ENCODE peak calls at places on chromosomes 2 and 18, in five cellular contexts. One of them, this sample, is unnamed.

GRCh38 chr2:38736035-38736320 is 15.2 kb downstream of the SRSF7 start:
- DNase-seq in IMR-90: no peak
- DNase-seq in K562: no peak
- DNase-seq in SK-N-SH: no peak
- DNase-seq in hepatocyte: no peak
- DNase-seq in this sample: no peak

GRCh38 chr18:61876899-61877298 is 15.9 kb downstream of the RNF152 start:
- DNase-seq in K562: no peak
- DNase-seq in SK-N-SH: no peak
- DNase-seq in hepatocyte: no peak
- DNase-seq in IMR-90: no peak
- DNase-seq in this sample: no peak

GRCh38 chr2:9378433-9379371 is 44.6 kb downstream of the ITGB1BP1 start:
- DNase-seq in hepatocyte: peak; percentile 53
- DNase-seq in IMR-90: peak; percentile 90
- DNase-seq in SK-N-SH: no peak
- DNase-seq in K562: no peak
- DNase-seq in this sample: peak; percentile 94

GRCh38 chr2:219661197-219661954 is 33.9 kb downstream of the SLC4A3 start:
- DNase-seq in IMR-90: peak; percentile 45
- DNase-seq in K562: no peak
- DNase-seq in SK-N-SH: no peak
- DNase-seq in hepatocyte: peak; percentile 37
- DNase-seq in this sample: no peak

GRCh38 chr2:68362069-68362468 is 3.0 kb upstream of the PLEK start:
- DNase-seq in SK-N-SH: peak; percentile 68
- DNase-seq in IMR-90: peak; percentile 50
- DNase-seq in hepatocyte: peak; percentile 78
- DNase-seq in K562: peak; percentile 88
- DNase-seq in this sample: peak; percentile 75

GRCh38 chr18:28138816-28139215 is 38.1 kb downstream of the CDH2 start:
- DNase-seq in hepatocyte: no peak
- DNase-seq in SK-N-SH: no peak
- DNase-seq in IMR-90: no peak
- DNase-seq in K562: no peak
- DNase-seq in this sample: no peak

GRCh38 chr18:58221060-58221725 is 177.2 kb downstream of the NEDD4L start:
- DNase-seq in hepatocyte: peak; percentile 90
- DNase-seq in K562: peak; percentile 84
- DNase-seq in IMR-90: peak; percentile 53
- DNase-seq in SK-N-SH: no peak
- DNase-seq in this sample: peak; percentile 79

GRCh38 chr18:37637451-37637850 is 71.9 kb upstream of the CELF4 start:
- DNase-seq in IMR-90: no peak
- DNase-seq in SK-N-SH: no peak
- DNase-seq in hepatocyte: no peak
- DNase-seq in K562: no peak
- DNase-seq in this sample: no peak

GRCh38 chr2:121634354-121635307 is 14.6 kb downstream of the CLASP1 start:
- DNase-seq in K562: no peak
- DNase-seq in SK-N-SH: no peak
- DNase-seq in IMR-90: peak; percentile 66
- DNase-seq in hepatocyte: no peak
- DNase-seq in this sample: no peak

GRCh38 chr2:144515694-144516416 is 4.1 kb downstream of the ZEB2 start:
- DNase-seq in SK-N-SH: peak; percentile 76
- DNase-seq in IMR-90: no peak
- DNase-seq in K562: peak; percentile 36
- DNase-seq in hepatocyte: peak; percentile 43
- DNase-seq in this sample: peak; percentile 89

GRCh38 chr2:95039978-95040377 is 14.5 kb downstream of the MAL start:
- DNase-seq in hepatocyte: no peak
- DNase-seq in SK-N-SH: no peak
- DNase-seq in IMR-90: no peak
- DNase-seq in K562: no peak
- DNase-seq in this sample: no peak

GRCh38 chr2:166060191-166060590 is 67.6 kb downstream of the SCN1A start:
- DNase-seq in SK-N-SH: no peak
- DNase-seq in K562: no peak
- DNase-seq in IMR-90: peak; percentile 22
- DNase-seq in hepatocyte: no peak
- DNase-seq in this sample: no peak

GRCh38 chr2:202265467-202266277 is at the start of gene NOP58:
- DNase-seq in IMR-90: peak; percentile 96
- DNase-seq in SK-N-SH: peak; percentile 86
- DNase-seq in hepatocyte: peak; percentile 97
- DNase-seq in K562: peak; percentile 65
- DNase-seq in this sample: peak; percentile 93

GRCh38 chr2:147800316-147800715 is 44.5 kb upstream of the ACVR2A start:
- DNase-seq in SK-N-SH: no peak
- DNase-seq in IMR-90: no peak
- DNase-seq in hepatocyte: no peak
- DNase-seq in K562: no peak
- DNase-seq in this sample: no peak

GRCh38 chr2:32291746-32292145 is 14.0 kb downstream of the YIPF4 start:
- DNase-seq in K562: no peak
- DNase-seq in IMR-90: no peak
- DNase-seq in hepatocyte: no peak
- DNase-seq in SK-N-SH: no peak
- DNase-seq in this sample: no peak

GRCh38 chr2:23940976-23941605 is 828 bp downstream of the UBXN2A start:
- DNase-seq in K562: no peak
- DNase-seq in IMR-90: peak; percentile 45
- DNase-seq in hepatocyte: no peak
- DNase-seq in SK-N-SH: peak; percentile 44
- DNase-seq in this sample: peak; percentile 57

GRCh38 chr2:113896791-113897190 is 6.9 kb downstream of the ACTR3 start:
- DNase-seq in K562: no peak
- DNase-seq in IMR-90: peak; percentile 19
- DNase-seq in SK-N-SH: no peak
- DNase-seq in hepatocyte: no peak
- DNase-seq in this sample: no peak

GRCh38 chr2:102753563-102754159 is 8.2 kb upstream of the TMEM182 start:
- DNase-seq in IMR-90: peak; percentile 53
- DNase-seq in hepatocyte: peak; percentile 71
- DNase-seq in SK-N-SH: peak; percentile 18
- DNase-seq in K562: peak; percentile 38
- DNase-seq in this sample: no peak

GRCh38 chr2:137925599-137925998 is 38.7 kb upstream of the HNMT start:
- DNase-seq in hepatocyte: no peak
- DNase-seq in IMR-90: peak; percentile 50
- DNase-seq in SK-N-SH: no peak
- DNase-seq in K562: no peak
- DNase-seq in this sample: no peak

GRCh38 chr2:151716721-151717120 is 17.6 kb downstream of the NEB start:
- DNase-seq in SK-N-SH: no peak
- DNase-seq in hepatocyte: no peak
- DNase-seq in IMR-90: no peak
- DNase-seq in K562: no peak
- DNase-seq in this sample: no peak

GRCh38 chr2:191299009-191299408 is 53.8 kb downstream of the MYO1B start:
- DNase-seq in SK-N-SH: no peak
- DNase-seq in IMR-90: peak; percentile 34
- DNase-seq in hepatocyte: no peak
- DNase-seq in K562: no peak
- DNase-seq in this sample: no peak

GRCh38 chr2:194304191-194304590 is 1352.8 kb upstream of the SLC39A10 start:
- DNase-seq in IMR-90: no peak
- DNase-seq in K562: no peak
- DNase-seq in SK-N-SH: no peak
- DNase-seq in hepatocyte: no peak
- DNase-seq in this sample: no peak

GRCh38 chr2:12110074-12110473 is 363.6 kb downstream of the LPIN1 start:
- DNase-seq in K562: no peak
- DNase-seq in IMR-90: peak; percentile 45
- DNase-seq in SK-N-SH: no peak
- DNase-seq in hepatocyte: no peak
- DNase-seq in this sample: no peak

GRCh38 chr2:83953661-83954060 is 505.4 kb downstream of the SUCLG1 start:
- DNase-seq in K562: no peak
- DNase-seq in IMR-90: no peak
- DNase-seq in hepatocyte: no peak
- DNase-seq in SK-N-SH: no peak
- DNase-seq in this sample: no peak

GRCh38 chr2:221124542-221125235 is 447.4 kb downstream of the EPHA4 start:
- DNase-seq in SK-N-SH: no peak
- DNase-seq in K562: no peak
- DNase-seq in IMR-90: no peak
- DNase-seq in hepatocyte: no peak
- DNase-seq in this sample: no peak

GRCh38 chr2:30978044-30978443 is 160.2 kb downstream of the GALNT14 start:
- DNase-seq in SK-N-SH: no peak
- DNase-seq in hepatocyte: no peak
- DNase-seq in K562: no peak
- DNase-seq in IMR-90: no peak
- DNase-seq in this sample: no peak

GRCh38 chr2:59627599-59627998 is 925.9 kb downstream of the BCL11A start:
- DNase-seq in K562: no peak
- DNase-seq in SK-N-SH: no peak
- DNase-seq in hepatocyte: no peak
- DNase-seq in IMR-90: no peak
- DNase-seq in this sample: no peak

GRCh38 chr2:101559576-101559975 is 84.7 kb upstream of the RFX8 start:
- DNase-seq in IMR-90: peak; percentile 28
- DNase-seq in K562: no peak
- DNase-seq in hepatocyte: no peak
- DNase-seq in SK-N-SH: no peak
- DNase-seq in this sample: no peak

GRCh38 chr2:133421516-133422324 is 146.5 kb downstream of the NCKAP5 start:
- DNase-seq in hepatocyte: peak; percentile 66
- DNase-seq in SK-N-SH: peak; percentile 8
- DNase-seq in IMR-90: peak; percentile 66
- DNase-seq in K562: no peak
- DNase-seq in this sample: no peak

GRCh38 chr2:240996161-240996833 is 2.1 kb upstream of the SNED1 start:
- DNase-seq in IMR-90: no peak
- DNase-seq in SK-N-SH: no peak
- DNase-seq in hepatocyte: no peak
- DNase-seq in K562: no peak
- DNase-seq in this sample: peak; percentile 79

GRCh38 chr18:56815926-56816325 is 164.8 kb downstream of the WDR7 start:
- DNase-seq in IMR-90: no peak
- DNase-seq in K562: no peak
- DNase-seq in SK-N-SH: no peak
- DNase-seq in hepatocyte: no peak
- DNase-seq in this sample: no peak

GRCh38 chr2:33240178-33240577 is 236.3 kb upstream of the RASGRP3 start:
- DNase-seq in K562: no peak
- DNase-seq in IMR-90: peak; percentile 92
- DNase-seq in hepatocyte: peak; percentile 51
- DNase-seq in SK-N-SH: no peak
- DNase-seq in this sample: no peak

GRCh38 chr2:140136366-140136765 is 1356.2 kb upstream of the NXPH2 start:
- DNase-seq in K562: no peak
- DNase-seq in SK-N-SH: no peak
- DNase-seq in IMR-90: no peak
- DNase-seq in hepatocyte: no peak
- DNase-seq in this sample: no peak
- H3K4me2 ChIP-seq in K562: no peak overlapping the region
- H3K4me2 ChIP-seq in SK-N-SH: no peak overlapping the region
- H3K4me2 ChIP-seq in IMR-90: no peak overlapping the region
- H3K4me2 ChIP-seq in hepatocyte: no peak overlapping the region
- H3K4me2 ChIP-seq in this sample: no peak overlapping the region

GRCh38 chr2:71238089-71238488 is 11.2 kb upstream of the PAIP2B start:
- DNase-seq in SK-N-SH: no peak
- DNase-seq in IMR-90: no peak
- DNase-seq in hepatocyte: no peak
- DNase-seq in K562: no peak
- DNase-seq in this sample: no peak
- TF ChIP-seq CTCF in SK-N-SH: no peak
- TF ChIP-seq CTCF in IMR-90: no peak
- TF ChIP-seq CTCF in hepatocyte: no peak
- TF ChIP-seq CTCF in K562: no peak
- TF ChIP-seq CTCF in this sample: no peak

GRCh38 chr2:64326578-64327050 is 127.3 kb upstream of the LGALSL start:
- DNase-seq in IMR-90: no peak
- DNase-seq in hepatocyte: no peak
- DNase-seq in K562: no peak
- DNase-seq in SK-N-SH: no peak
- DNase-seq in this sample: no peak
- H3K4me1 ChIP-seq in IMR-90: peaks cover 6% of the 10 kb centered on the region
- H3K4me1 ChIP-seq in hepatocyte: peaks cover 1% of the 10 kb centered on the region
- H3K4me1 ChIP-seq in K562: no peaks in the 10 kb centered on the region
- H3K4me1 ChIP-seq in SK-N-SH: no peaks in the 10 kb centered on the region
- H3K4me1 ChIP-seq in this sample: peaks cover 13% of the 10 kb centered on the region

GRCh38 chr2:74884866-74885265 is 50.9 kb downstream of the HK2 start:
- DNase-seq in hepatocyte: no peak
- DNase-seq in IMR-90: no peak
- DNase-seq in SK-N-SH: no peak
- DNase-seq in K562: no peak
- DNase-seq in this sample: no peak
- H3K4me2 ChIP-seq in hepatocyte: no peak overlapping the region
- H3K4me2 ChIP-seq in IMR-90: no peak overlapping the region
- H3K4me2 ChIP-seq in SK-N-SH: no peak overlapping the region
- H3K4me2 ChIP-seq in K562: no peak overlapping the region
- H3K4me2 ChIP-seq in this sample: no peak overlapping the region

GRCh38 chr2:112585400-112585799 is 991 bp downstream of the CHCHD5 start:
- DNase-seq in SK-N-SH: no peak
- DNase-seq in K562: no peak
- DNase-seq in hepatocyte: no peak
- DNase-seq in IMR-90: no peak
- DNase-seq in this sample: no peak

GRCh38 chr2:112584134-112584890 is at the start of gene CHCHD5:
- DNase-seq in K562: peak; percentile 86
- DNase-seq in IMR-90: peak; percentile 94
- DNase-seq in hepatocyte: peak; percentile 97
- DNase-seq in SK-N-SH: peak; percentile 87
- DNase-seq in this sample: peak; percentile 94

GRCh38 chr2:112584891-112585250 is 462 bp downstream of the CHCHD5 start:
- DNase-seq in hepatocyte: no peak
- DNase-seq in SK-N-SH: no peak
- DNase-seq in IMR-90: no peak
- DNase-seq in K562: no peak
- DNase-seq in this sample: no peak

GRCh38 chr2:112582314-112582746 is 2.1 kb upstream of the CHCHD5 start:
- DNase-seq in SK-N-SH: peak; percentile 34
- DNase-seq in IMR-90: peak; percentile 68
- DNase-seq in hepatocyte: peak; percentile 75
- DNase-seq in K562: peak; percentile 29
- DNase-seq in this sample: no peak

DNA sequence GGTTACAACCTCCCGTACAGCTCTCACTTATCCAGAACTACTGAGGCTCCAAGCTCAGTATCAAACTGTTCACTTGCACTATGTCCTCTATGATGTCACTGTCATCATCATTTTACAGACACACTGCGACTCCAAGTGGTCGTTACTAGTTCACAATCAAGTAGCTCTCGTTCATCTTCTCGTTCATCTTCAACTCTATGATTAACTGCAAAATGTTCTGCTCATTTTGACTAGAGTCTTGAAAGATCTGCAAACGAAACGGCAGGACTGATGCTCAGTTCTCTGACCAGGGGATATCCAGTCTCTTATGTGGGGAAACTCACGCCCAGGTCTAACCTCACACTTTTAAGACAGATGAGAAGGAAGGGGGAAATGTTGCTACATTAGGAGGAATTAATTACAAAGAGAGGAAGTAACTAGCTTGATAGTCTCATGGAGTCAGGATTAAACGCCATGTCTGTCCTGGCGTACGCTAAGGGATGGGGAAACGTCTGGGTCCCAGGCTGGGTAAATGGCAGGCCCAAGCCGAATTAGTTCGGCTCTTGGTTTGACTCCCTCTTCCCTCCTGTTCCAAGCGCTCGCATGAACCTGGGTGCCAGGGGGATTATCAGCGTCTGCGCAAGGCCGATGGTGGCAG is 794 bp upstream of the CHCHD5 start:
- DNase-seq in K562: peak; percentile 50
- DNase-seq in hepatocyte: no peak
- DNase-seq in IMR-90: no peak
- DNase-seq in SK-N-SH: peak; percentile 22
- DNase-seq in this sample: peak; percentile 66
- TF ChIP-seq CTCF in K562: peak; percentile 49
- TF ChIP-seq CTCF in hepatocyte: no peak
- TF ChIP-seq CTCF in IMR-90: no peak
- TF ChIP-seq CTCF in SK-N-SH: peak; percentile 35
- TF ChIP-seq CTCF in this sample: no peak